ENCODE peak calls at places on chromosomes 16 and 17, in four cellular contexts. One of them, this sample, is unnamed.
A peak's percentile ranks its signal among the peaks of the same experiment; 100 is the strongest.

GRCh38 chr17:76641501-76641900 is 2.1 kb downstream of the ST6GALNAC1 start:
- DNase-seq in K562: peak; percentile 64
- DNase-seq in uterus: no peak
- DNase-seq in spleen: no peak
- DNase-seq in this sample: no peak

GRCh38 chr16:75279277-75279676 is 27.9 kb upstream of the BCAR1 start:
- DNase-seq in uterus: no peak
- DNase-seq in K562: no peak
- DNase-seq in spleen: peak; percentile 74
- DNase-seq in this sample: no peak

GRCh38 chr17:28326114-28326513 is 7.1 kb downstream of the TMEM97 start:
- DNase-seq in uterus: no peak
- DNase-seq in K562: no peak
- DNase-seq in spleen: no peak
- DNase-seq in this sample: no peak

GRCh38 chr16:75310541-75310940 is 59.1 kb upstream of the BCAR1 start:
- DNase-seq in spleen: no peak
- DNase-seq in K562: no peak
- DNase-seq in uterus: no peak
- DNase-seq in this sample: no peak

GRCh38 chr17:38890410-38890746 is 20.5 kb downstream of the LASP1 start:
- DNase-seq in uterus: no peak
- DNase-seq in spleen: peak; percentile 76
- DNase-seq in K562: no peak
- DNase-seq in this sample: no peak

GRCh38 chr16:53773150-53773846 is 69.3 kb downstream of the FTO start:
- DNase-seq in spleen: no peak
- DNase-seq in uterus: peak; percentile 24
- DNase-seq in K562: peak; percentile 65
- DNase-seq in this sample: no peak

GRCh38 chr16:46762583-46762982 is 14.4 kb upstream of the MYLK3 start:
- DNase-seq in spleen: no peak
- DNase-seq in uterus: no peak
- DNase-seq in K562: no peak
- DNase-seq in this sample: no peak

GRCh38 chr17:79747508-79748295 is 17.0 kb downstream of the ENPP7 start:
- DNase-seq in K562: no peak
- DNase-seq in uterus: no peak
- DNase-seq in spleen: no peak
- DNase-seq in this sample: no peak

GRCh38 chr17:59167571-59168001 is 12.0 kb downstream of the PRR11 start:
- DNase-seq in K562: no peak
- DNase-seq in uterus: no peak
- DNase-seq in spleen: no peak
- DNase-seq in this sample: no peak

GRCh38 chr17:45320349-45320930 is 3.6 kb upstream of the MAP3K14 start:
- DNase-seq in K562: no peak
- DNase-seq in spleen: no peak
- DNase-seq in uterus: no peak
- DNase-seq in this sample: no peak

GRCh38 chr16:9119795-9120194 is 28.4 kb downstream of the HAPSTR1 start:
- DNase-seq in K562: no peak
- DNase-seq in uterus: peak; percentile 72
- DNase-seq in spleen: no peak
- DNase-seq in this sample: no peak

GRCh38 chr17:27546624-27547300 is 84.2 kb upstream of the LGALS9 start:
- DNase-seq in K562: no peak
- DNase-seq in uterus: no peak
- DNase-seq in spleen: peak; percentile 34
- DNase-seq in this sample: no peak

GRCh38 chr17:14904406-14904805 is 360.7 kb downstream of the PMP22 start:
- DNase-seq in spleen: no peak
- DNase-seq in uterus: no peak
- DNase-seq in K562: no peak
- DNase-seq in this sample: no peak

GRCh38 chr16:88486398-88487123 is 33.5 kb downstream of the ZFPM1 start:
- DNase-seq in spleen: no peak
- DNase-seq in uterus: no peak
- DNase-seq in K562: no peak
- DNase-seq in this sample: no peak

GRCh38 chr16:5187402-5187952 is 89.9 kb upstream of the EEF2KMT start:
- DNase-seq in spleen: no peak
- DNase-seq in uterus: no peak
- DNase-seq in K562: peak; percentile 24
- DNase-seq in this sample: no peak

GRCh38 chr16:49057391-49057790 is 224.2 kb downstream of the CBLN1 start:
- DNase-seq in spleen: no peak
- DNase-seq in K562: no peak
- DNase-seq in uterus: no peak
- DNase-seq in this sample: no peak

GRCh38 chr16:48369765-48370164 is 15.4 kb downstream of the SIAH1 start:
- DNase-seq in K562: no peak
- DNase-seq in spleen: no peak
- DNase-seq in uterus: no peak
- DNase-seq in this sample: no peak

GRCh38 chr17:77709594-77709993 is 248.9 kb upstream of the TNRC6C start:
- DNase-seq in K562: no peak
- DNase-seq in spleen: no peak
- DNase-seq in uterus: no peak
- DNase-seq in this sample: no peak

GRCh38 chr17:57471941-57472368 is 215.6 kb downstream of the MSI2 start:
- DNase-seq in spleen: peak; percentile 15
- DNase-seq in K562: no peak
- DNase-seq in uterus: no peak
- DNase-seq in this sample: no peak

GRCh38 chr16:75296606-75297005 is 45.2 kb upstream of the BCAR1 start:
- DNase-seq in uterus: no peak
- DNase-seq in K562: no peak
- DNase-seq in spleen: no peak
- DNase-seq in this sample: peak; percentile 32

GRCh38 chr16:85350146-85350728 is 238.0 kb upstream of the CIBAR2 start:
- DNase-seq in uterus: no peak
- DNase-seq in K562: no peak
- DNase-seq in spleen: no peak
- DNase-seq in this sample: no peak

GRCh38 chr16:62058412-62058811 is 22.2 kb upstream of the CDH8 start:
- DNase-seq in spleen: no peak
- DNase-seq in K562: no peak
- DNase-seq in uterus: no peak
- DNase-seq in this sample: no peak

GRCh38 chr17:45221081-45221996 is at the start of gene FMNL1:
- DNase-seq in spleen: peak; percentile 98
- DNase-seq in uterus: no peak
- DNase-seq in K562: peak; percentile 65
- DNase-seq in this sample: no peak

GRCh38 chr16:67277999-67278772 is 1.1 kb upstream of the PLEKHG4 start:
- DNase-seq in uterus: no peak
- DNase-seq in spleen: peak; percentile 54
- DNase-seq in K562: no peak
- DNase-seq in this sample: no peak

GRCh38 chr16:64019339-64019738 is 1102.5 kb downstream of the CDH11 start:
- DNase-seq in uterus: no peak
- DNase-seq in K562: no peak
- DNase-seq in spleen: no peak
- DNase-seq in this sample: no peak

GRCh38 chr17:44766409-44767038 is 7.7 kb downstream of the ADAM11 start:
- DNase-seq in K562: no peak
- DNase-seq in spleen: no peak
- DNase-seq in uterus: no peak
- DNase-seq in this sample: no peak

GRCh38 chr16:26598061-26598460 is 468.7 kb upstream of the C16orf82 start:
- DNase-seq in uterus: no peak
- DNase-seq in spleen: no peak
- DNase-seq in K562: peak; percentile 44
- DNase-seq in this sample: no peak

GRCh38 chr17:60641126-60641525 is 36.5 kb upstream of the BCAS3 start:
- DNase-seq in K562: no peak
- DNase-seq in spleen: no peak
- DNase-seq in uterus: no peak
- DNase-seq in this sample: no peak

GRCh38 chr16:28011223-28011622 is 52.3 kb downstream of the GSG1L start:
- DNase-seq in uterus: no peak
- DNase-seq in K562: no peak
- DNase-seq in spleen: no peak
- DNase-seq in this sample: no peak

GRCh38 chr17:7862692-7863437 is 5.1 kb downstream of the CYB5D1 start:
- DNase-seq in K562: peak; percentile 37
- DNase-seq in uterus: peak; percentile 71
- DNase-seq in spleen: no peak
- DNase-seq in this sample: no peak

GRCh38 chr17:40726919-40727318 is 23.4 kb upstream of the KRT24 start:
- DNase-seq in spleen: no peak
- DNase-seq in uterus: no peak
- DNase-seq in K562: no peak
- DNase-seq in this sample: no peak

GRCh38 chr16:8936421-8936820 is 27.3 kb downstream of the USP7 start:
- DNase-seq in K562: peak; percentile 67
- DNase-seq in spleen: peak; percentile 83
- DNase-seq in uterus: no peak
- DNase-seq in this sample: peak; percentile 28

GRCh38 chr16:27691717-27692116 is 141.8 kb downstream of the KATNIP start:
- DNase-seq in K562: no peak
- DNase-seq in uterus: no peak
- DNase-seq in spleen: no peak
- DNase-seq in this sample: no peak

GRCh38 chr16:78479723-78480122 is 380.3 kb downstream of the WWOX start:
- DNase-seq in K562: no peak
- DNase-seq in uterus: no peak
- DNase-seq in spleen: no peak
- DNase-seq in this sample: no peak

GRCh38 chr17:5757306-5757907 is 173.1 kb upstream of the NLRP1 start:
- DNase-seq in uterus: no peak
- DNase-seq in K562: no peak
- DNase-seq in spleen: no peak
- DNase-seq in this sample: no peak

GRCh38 chr16:2172688-2173335 is 17.2 kb downstream of the TRAF7 start:
- DNase-seq in K562: no peak
- DNase-seq in spleen: no peak
- DNase-seq in uterus: no peak
- DNase-seq in this sample: no peak

GRCh38 chr16:2175454-2175853 is 19.9 kb downstream of the TRAF7 start:
- DNase-seq in spleen: no peak
- DNase-seq in uterus: no peak
- DNase-seq in K562: no peak
- DNase-seq in this sample: no peak

GRCh38 chr16:2174396-2175131 is 19.0 kb downstream of the TRAF7 start:
- DNase-seq in spleen: peak; percentile 81
- DNase-seq in K562: no peak
- DNase-seq in uterus: no peak
- DNase-seq in this sample: no peak

GRCh38 chr16:2173366-2173765 is 17.8 kb downstream of the TRAF7 start:
- DNase-seq in spleen: no peak
- DNase-seq in uterus: no peak
- DNase-seq in K562: no peak
- DNase-seq in this sample: no peak

GRCh38 chr16:2173916-2174315 is 18.3 kb downstream of the TRAF7 start:
- DNase-seq in K562: no peak
- DNase-seq in uterus: no peak
- DNase-seq in spleen: no peak
- DNase-seq in this sample: no peak
- H3K36me3 ChIP-seq in K562: peaks cover 75% of the 10 kb centered on the region
- H3K36me3 ChIP-seq in uterus: no peaks in the 10 kb centered on the region
- H3K36me3 ChIP-seq in spleen: peaks cover 97% of the 10 kb centered on the region
- H3K36me3 ChIP-seq in this sample: peaks cover 60% of the 10 kb centered on the region

DNA sequence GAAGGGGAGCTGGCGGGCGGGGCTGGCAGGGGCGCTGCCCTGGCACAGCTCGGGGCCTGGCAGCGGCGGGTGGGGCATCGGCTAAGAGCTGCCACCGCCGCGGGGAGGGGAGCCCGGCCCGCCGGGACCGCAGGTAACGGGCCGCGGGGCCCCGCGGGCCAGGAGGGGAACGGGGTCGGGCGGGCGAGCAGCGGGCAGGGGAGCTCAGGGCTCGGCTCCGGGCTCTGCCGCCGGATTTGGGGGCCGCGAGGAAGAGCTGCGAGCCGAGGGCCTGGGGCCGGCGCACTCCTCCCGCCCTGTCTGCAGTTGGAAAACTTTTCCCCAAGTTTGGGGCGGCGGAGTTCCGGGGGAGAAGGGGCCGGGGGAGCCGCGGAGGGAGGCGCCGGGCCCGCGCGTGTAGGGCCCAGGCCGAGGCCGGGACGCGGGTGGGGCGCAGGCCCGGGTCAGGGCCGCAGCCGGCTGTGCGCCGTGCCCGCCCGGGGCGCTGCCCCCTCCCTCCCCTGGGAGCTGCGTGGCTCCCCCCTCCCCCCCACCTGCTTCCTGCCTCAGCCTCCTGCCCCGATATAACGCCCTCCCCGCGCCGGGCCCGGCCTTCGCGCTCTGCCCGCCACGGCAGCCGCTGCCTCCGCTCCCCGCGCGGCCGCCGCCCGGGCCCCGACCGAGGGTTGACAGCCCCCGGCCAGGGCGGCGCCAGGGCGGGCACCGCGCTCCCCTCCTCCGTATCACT is 754 bp downstream of the HIC1 start:
- DNase-seq in uterus: peak; percentile 57
- DNase-seq in spleen: peak; percentile 86
- DNase-seq in K562: no peak
- DNase-seq in this sample: no peak
- TF ChIP-seq POLR2A in uterus: no peak
- TF ChIP-seq POLR2A in spleen: no peak
- TF ChIP-seq POLR2A in K562: no peak
- TF ChIP-seq POLR2A in this sample: no peak

DNA sequence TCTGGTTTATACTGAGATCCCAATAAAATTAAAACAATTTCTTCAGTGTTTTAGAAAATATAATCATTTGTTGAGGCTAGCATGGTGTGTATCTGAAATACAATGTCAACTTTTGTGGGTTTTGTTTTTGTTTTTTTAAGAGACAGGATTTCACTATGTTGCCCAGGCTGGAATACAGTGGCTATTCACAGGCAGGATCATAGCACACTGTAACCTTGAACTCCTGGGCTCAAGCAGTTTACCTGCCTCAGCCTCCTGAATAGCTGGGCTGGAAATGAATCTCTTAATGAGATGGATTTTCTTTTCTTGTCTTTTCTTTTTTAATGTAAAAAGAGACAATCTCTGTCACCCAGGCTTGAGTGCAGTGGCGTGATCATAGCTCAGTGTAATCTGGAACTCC is 12.1 kb downstream of the DDX42 start:
- DNase-seq in uterus: no peak
- DNase-seq in K562: no peak
- DNase-seq in spleen: no peak
- DNase-seq in this sample: no peak
- H3K4me3 ChIP-seq in uterus: no peak overlapping the region
- H3K4me3 ChIP-seq in K562: no peak overlapping the region
- H3K4me3 ChIP-seq in spleen: no peak overlapping the region
- H3K4me3 ChIP-seq in this sample: no peak overlapping the region

GRCh38 chr17:63830904-63831491 is 3.5 kb upstream of the FTSJ3 start:
- DNase-seq in spleen: no peak
- DNase-seq in K562: no peak
- DNase-seq in uterus: no peak
- DNase-seq in this sample: no peak
- H3K36me3 ChIP-seq in spleen: peaks cover 75% of the 10 kb centered on the region
- H3K36me3 ChIP-seq in K562: peaks cover 80% of the 10 kb centered on the region
- H3K36me3 ChIP-seq in uterus: no peaks in the 10 kb centered on the region
- H3K36me3 ChIP-seq in this sample: peaks cover 68% of the 10 kb centered on the region

This sample was measured in gastrocnemius medialis.